ENCODE peak calls at places on chromosomes 4 and X, in ten cellular contexts. X, E, B, P, D, T, A, U, W and L are unnamed samples. For H3K4me1 and H3K36me3, the result is how much of the 10 kb centered on the place peaks cover.

GRCh38 chr4:73220815-73221214 is 37.8 kb downstream of the ANKRD17 start:
- DNase-seq in X (no peak), E (no peak), B (no peak), P (no peak), D (no peak), T (no peak), A (no peak), U (no peak), W (no peak), L (no peak)

GRCh38 chrX:46703980-46704379 is 54.9 kb downstream of the SLC9A7 start:
- DNase-seq in X (no peak), E (no peak), B (peak), P (no peak), D (no peak), T (no peak), A (no peak), U (no peak), W (no peak), L (no peak)

GRCh38 chr4:144627663-144628076 is 18.3 kb upstream of the HHIP start:
- DNase-seq in X (no peak), E (no peak), B (no peak), P (peak), D (no peak), T (no peak), A (no peak), U (no peak), W (no peak), L (no peak)

GRCh38 chr4:9927317-9928007 is 93.8 kb downstream of the SLC2A9 start:
- DNase-seq in X (no peak), E (no peak), B (no peak), P (no peak), D (no peak), T (no peak), A (no peak), U (no peak), W (no peak), L (no peak)

GRCh38 chr4:124203613-124204284 is 508.8 kb downstream of the ANKRD50 start:
- DNase-seq in X (no peak), E (no peak), B (no peak), P (peak), D (no peak), T (no peak), A (no peak), U (no peak), W (no peak), L (no peak)

GRCh38 chr4:158949094-158949493 is 153.8 kb upstream of the RAPGEF2 start:
- DNase-seq in X (peak), E (no peak), B (peak), P (peak), D (no peak), T (no peak), A (no peak), U (no peak), W (no peak), L (no peak)

GRCh38 chr4:166128452-166128851 is 255.4 kb downstream of the TLL1 start:
- DNase-seq in X (no peak), E (no peak), B (peak), P (no peak), D (no peak), T (no peak), A (no peak), U (no peak), W (no peak), L (no peak)

GRCh38 chrX:130105226-130105625 is 5.1 kb downstream of the ELF4 start:
- DNase-seq in X (no peak), E (no peak), B (peak), P (no peak), D (no peak), T (no peak), A (no peak), U (no peak), W (no peak), L (no peak)

GRCh38 chr4:128665514-128665913 is 144.0 kb upstream of the JADE1 start:
- DNase-seq in X (no peak), E (no peak), B (no peak), P (peak), D (no peak), T (no peak), A (no peak), U (no peak), W (no peak), L (no peak)

GRCh38 chrX:10090319-10090718 is 66.5 kb upstream of the CLCN4 start:
- DNase-seq in X (no peak), E (no peak), B (peak), P (peak), D (no peak), T (no peak), A (no peak), U (no peak), W (no peak), L (no peak)

GRCh38 chr4:123127865-123128264 is 205.5 kb upstream of the NUDT6 start:
- DNase-seq in X (no peak), E (no peak), B (no peak), P (no peak), D (no peak), T (no peak), A (no peak), U (no peak), W (no peak), L (no peak)

GRCh38 chrX:5646818-5647217 is 581.8 kb downstream of the NLGN4X start:
- DNase-seq in X (peak), E (no peak), B (no peak), P (no peak), D (no peak), T (no peak), A (no peak), U (no peak), W (no peak), L (no peak)

GRCh38 chrX:133375558-133376340 is 39.5 kb downstream of the GPC4 start:
- DNase-seq in X (no peak), E (no peak), B (peak), P (no peak), D (no peak), T (peak), A (no peak), U (no peak), W (no peak), L (peak)

GRCh38 chr4:170420255-170420693 is 330.5 kb upstream of the AADAT start:
- DNase-seq in X (no peak), E (no peak), B (peak), P (peak), D (no peak), T (no peak), A (no peak), U (no peak), W (no peak), L (no peak)

GRCh38 chrX:21960569-21960968 is 20.1 kb downstream of the SMS start:
- DNase-seq in X (no peak), E (no peak), B (no peak), P (no peak), D (no peak), T (no peak), A (no peak), U (no peak), W (no peak), L (no peak)

GRCh38 chr4:87679449-87680169 is 29.5 kb downstream of the DMP1 start:
- DNase-seq in X (peak), E (peak), B (peak), P (peak), D (no peak), T (peak), A (no peak), U (peak), W (peak), L (peak)

GRCh38 chr4:153880983-153881382 is 92.1 kb upstream of the SFRP2 start:
- DNase-seq in X (no peak), E (no peak), B (no peak), P (no peak), D (no peak), T (no peak), A (no peak), U (no peak), W (no peak), L (no peak)

GRCh38 chrX:132435222-132435621 is 53.6 kb downstream of the MBNL3 start:
- DNase-seq in X (no peak), E (no peak), B (peak), P (no peak), D (no peak), T (no peak), A (no peak), U (no peak), W (no peak), L (no peak)

GRCh38 chrX:38462257-38462656 is 99.1 kb upstream of the TSPAN7 start:
- DNase-seq in X (no peak), E (no peak), B (no peak), P (no peak), D (no peak), T (no peak), A (no peak), U (no peak), W (no peak), L (no peak)

GRCh38 chrX:111505783-111506182 is 5.7 kb upstream of the SERTM2 start:
- DNase-seq in X (no peak), E (no peak), B (no peak), P (no peak), D (no peak), T (no peak), A (no peak), U (no peak), W (no peak), L (no peak)

GRCh38 chrX:118644378-118644777 is 83.0 kb upstream of the IL13RA1 start:
- DNase-seq in X (no peak), E (no peak), B (peak), P (peak), D (no peak), T (no peak), A (no peak), U (no peak), W (peak), L (peak)

GRCh38 chr4:57148177-57148576 is 38.0 kb upstream of the IGFBP7 start:
- DNase-seq in X (no peak), E (no peak), B (no peak), P (no peak), D (no peak), T (no peak), A (no peak), U (no peak), W (no peak), L (no peak)

GRCh38 chrX:2252331-2253065 is 248.3 kb downstream of the DHRSX start:
- DNase-seq in X (no peak), E (no peak), B (no peak), P (no peak), D (no peak), T (no peak), A (no peak), U (no peak), W (no peak), L (no peak)

GRCh38 chr4:186587416-186588018 is 32.1 kb upstream of the MTNR1A start:
- DNase-seq in X (peak), E (peak), B (peak), P (peak), D (no peak), T (peak), A (peak), U (peak), W (peak), L (peak)

GRCh38 chr4:37765741-37766140 is 60.7 kb upstream of the PGM2 start:
- DNase-seq in X (no peak), E (no peak), B (no peak), P (no peak), D (no peak), T (no peak), A (no peak), U (no peak), W (peak), L (no peak)

GRCh38 chr4:2489841-2490552 is 21.1 kb downstream of the RNF4 start:
- DNase-seq in X (no peak), E (no peak), B (no peak), P (no peak), D (no peak), T (no peak), A (no peak), U (no peak), W (no peak), L (no peak)
- H3K4me1 ChIP-seq in X (under half), E (under half), B (under half), P (under half), D (half or more), T (under half), A (under half), U (under half), W (under half), L (under half)

GRCh38 chr4:55498051-55498450 is 48.7 kb downstream of the CLOCK start:
- DNase-seq in X (no peak), E (no peak), B (no peak), P (peak), D (no peak), T (no peak), A (no peak), U (no peak), W (no peak), L (no peak)
- H3K4me3 ChIP-seq in X (no peak), E (no peak), B (no peak), P (no peak), D (no peak), T (no peak), A (no peak), U (no peak), W (no peak), L (no peak)

GRCh38 chrX:29627833-29628232 is 587.5 kb upstream of the MAGEB2 start:
- DNase-seq in X (no peak), E (no peak), B (no peak), P (no peak), D (no peak), T (no peak), A (no peak), U (no peak), W (peak), L (no peak)
- H3K36me3 ChIP-seq in X (under half), E (under half), B (under half), P (under half), D (under half), T (under half), A (under half), U (under half), W (under half), L (under half)

GRCh38 chr4:113447061-113447460 is 314.5 kb downstream of the CAMK2D start:
- DNase-seq in X (no peak), E (no peak), B (no peak), P (no peak), D (no peak), T (no peak), A (no peak), U (no peak), W (no peak), L (no peak)

GRCh38 chr4:113445286-113445685 is 316.3 kb downstream of the CAMK2D start:
- DNase-seq in X (no peak), E (no peak), B (peak), P (peak), D (no peak), T (no peak), A (peak), U (no peak), W (no peak), L (no peak)

GRCh38 chr4:113442821-113443220 is 318.7 kb downstream of the CAMK2D start:
- DNase-seq in X (no peak), E (no peak), B (no peak), P (no peak), D (no peak), T (no peak), A (no peak), U (no peak), W (no peak), L (no peak)

GRCh38 chr4:113446019-113446418 is 315.5 kb downstream of the CAMK2D start:
- DNase-seq in X (no peak), E (no peak), B (peak), P (peak), D (no peak), T (peak), A (no peak), U (no peak), W (no peak), L (peak)

DNA sequence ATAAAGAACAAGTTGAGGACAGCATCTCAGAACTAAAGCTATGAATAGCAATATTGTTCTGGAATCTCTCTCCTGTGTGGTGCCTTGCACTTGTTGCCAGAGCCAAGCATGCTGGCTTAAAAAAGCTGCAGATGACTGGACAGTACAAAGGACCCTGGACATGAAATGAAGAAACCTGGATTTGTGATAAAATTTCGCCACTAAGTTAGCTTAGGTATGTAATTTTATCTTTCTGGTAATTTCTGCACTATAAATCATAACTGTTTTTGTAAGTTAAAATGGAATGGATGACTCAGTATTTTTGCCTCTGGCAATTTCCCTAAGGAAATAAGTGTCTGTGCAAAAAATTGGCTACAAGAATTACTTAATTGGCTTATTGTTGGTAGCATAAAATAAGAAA is 317.2 kb downstream of the CAMK2D start:
- DNase-seq in X (no peak), E (no peak), B (peak), P (peak), D (no peak), T (no peak), A (no peak), U (no peak), W (no peak), L (no peak)
- H3K4me1 ChIP-seq in X (under half), E (under half), B (half or more), P (under half), D (under half), T (under half), A (under half), U (under half), W (under half), L (under half)

DNA sequence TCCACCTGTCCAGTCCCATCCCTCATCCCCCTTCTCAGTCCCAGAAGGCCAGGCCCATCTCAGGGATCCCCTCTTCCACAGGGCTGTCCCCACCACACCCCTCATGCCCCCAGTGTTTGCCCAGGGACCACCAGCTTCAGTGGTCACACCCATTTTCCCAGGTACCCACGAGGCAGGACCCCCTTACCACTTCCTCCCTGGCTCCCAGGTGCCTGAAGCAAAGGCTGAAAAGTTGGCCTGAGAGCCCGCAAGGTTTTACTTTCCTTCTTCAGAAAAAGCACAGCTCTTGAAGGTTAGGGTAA is 7.8 kb downstream of the TMEM271 start:
- DNase-seq in X (no peak), E (no peak), B (no peak), P (no peak), D (no peak), T (no peak), A (no peak), U (no peak), W (no peak), L (no peak)
- H3K4me3 ChIP-seq in X (no peak), E (no peak), B (no peak), P (no peak), D (no peak), T (no peak), A (no peak), U (no peak), W (no peak), L (no peak)

DNA sequence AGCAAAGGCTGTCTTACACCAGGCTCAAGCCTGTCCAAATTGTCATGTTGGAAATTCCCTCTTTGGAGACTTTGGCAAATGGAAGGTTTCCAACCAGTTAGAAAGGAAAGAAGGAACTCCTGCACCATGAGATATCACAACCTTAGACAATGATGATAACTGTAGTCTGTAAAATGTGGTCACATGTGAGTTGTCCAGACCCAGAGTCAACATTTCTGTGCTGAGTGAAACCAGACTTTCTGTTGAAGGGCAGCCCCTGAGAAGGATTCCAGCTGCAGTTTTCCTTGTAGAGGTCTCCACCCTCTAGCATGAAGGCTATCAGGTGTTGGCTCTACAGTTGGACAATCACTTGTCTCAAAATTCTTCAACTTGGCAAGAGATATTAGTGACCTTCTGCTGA is 82.4 kb downstream of the SOX3 start:
- DNase-seq in X (no peak), E (no peak), B (no peak), P (no peak), D (no peak), T (no peak), A (no peak), U (no peak), W (no peak), L (no peak)
- H3K36me3 ChIP-seq in X (under half), E (under half), B (under half), P (under half), D (under half), T (under half), A (under half), U (under half), W (under half), L (under half)

GRCh38 chr4:7647932-7648812 is 213.4 kb upstream of the PSAPL1 start:
- DNase-seq in X (no peak), E (no peak), B (no peak), P (peak), D (peak), T (no peak), A (no peak), U (no peak), W (no peak), L (no peak)

GRCh38 chr4:7648813-7649395 is 214.2 kb upstream of the PSAPL1 start:
- DNase-seq in X (no peak), E (no peak), B (no peak), P (no peak), D (no peak), T (no peak), A (no peak), U (no peak), W (no peak), L (no peak)

GRCh38 chr4:7649741-7650531 is 215.2 kb upstream of the PSAPL1 start:
- DNase-seq in X (no peak), E (no peak), B (peak), P (peak), D (no peak), T (no peak), A (no peak), U (peak), W (no peak), L (no peak)

GRCh38 chr4:7650606-7651400 is 216.1 kb upstream of the PSAPL1 start:
- DNase-seq in X (no peak), E (peak), B (no peak), P (no peak), D (no peak), T (peak), A (no peak), U (no peak), W (no peak), L (peak)

GRCh38 chr4:7649411-7649740 is 214.6 kb upstream of the PSAPL1 start:
- DNase-seq in X (no peak), E (no peak), B (no peak), P (no peak), D (no peak), T (no peak), A (no peak), U (no peak), W (no peak), L (no peak)
- H3K4me1 ChIP-seq in X (under half), E (under half), B (under half), P (under half), D (half or more), T (under half), A (under half), U (under half), W (under half), L (under half)